ENCODE peak calls at places on chromosomes 16 and 17, in four cellular contexts. One of them, this sample, is unnamed.

GRCh38 chr16:17939723-17940122 is 396.8 kb downstream of the NPIPA8 start:
- DNase-seq in K562: no peak
- DNase-seq in GM12878: no peak
- DNase-seq in HL-60: no peak
- DNase-seq in this sample: no peak

GRCh38 chr16:50765866-50766265 is 24.0 kb downstream of the CYLD start:
- DNase-seq in K562: no peak
- DNase-seq in GM12878: no peak
- DNase-seq in HL-60: no peak
- DNase-seq in this sample: no peak

GRCh38 chr16:19083670-19084069 is 16.3 kb downstream of the COQ7 start:
- DNase-seq in K562: no peak
- DNase-seq in GM12878: no peak
- DNase-seq in HL-60: no peak
- DNase-seq in this sample: no peak

GRCh38 chr16:11497851-11498289 is 88.8 kb downstream of the LITAF start:
- DNase-seq in K562: no peak
- DNase-seq in GM12878: no peak
- DNase-seq in HL-60: peak
- DNase-seq in this sample: no peak

GRCh38 chr17:63751806-63752205 is 10.2 kb upstream of the STRADA start:
- DNase-seq in K562: no peak
- DNase-seq in GM12878: no peak
- DNase-seq in HL-60: peak
- DNase-seq in this sample: no peak

GRCh38 chr16:4257646-4258556 is 14.9 kb downstream of the TFAP4 start:
- DNase-seq in K562: no peak
- DNase-seq in GM12878: no peak
- DNase-seq in HL-60: no peak
- DNase-seq in this sample: no peak

GRCh38 chr16:51017969-51018368 is 133.1 kb downstream of the SALL1 start:
- DNase-seq in K562: no peak
- DNase-seq in GM12878: no peak
- DNase-seq in HL-60: no peak
- DNase-seq in this sample: no peak

GRCh38 chr17:43915561-43915960 is 8.2 kb upstream of the MPP2 start:
- DNase-seq in K562: no peak
- DNase-seq in GM12878: no peak
- DNase-seq in HL-60: no peak
- DNase-seq in this sample: no peak

GRCh38 chr17:79836952-79837887 is 2.0 kb downstream of the CBX4 start:
- DNase-seq in K562: no peak
- DNase-seq in GM12878: no peak
- DNase-seq in HL-60: peak
- DNase-seq in this sample: peak

GRCh38 chr16:18948372-18949020 is 22.3 kb upstream of the SMG1 start:
- DNase-seq in K562: no peak
- DNase-seq in GM12878: no peak
- DNase-seq in HL-60: no peak
- DNase-seq in this sample: no peak

GRCh38 chr17:31068291-31068690 is 26.5 kb upstream of the NF1 start:
- DNase-seq in K562: peak
- DNase-seq in GM12878: no peak
- DNase-seq in HL-60: peak
- DNase-seq in this sample: no peak

GRCh38 chr17:237406-237955 is 56.0 kb upstream of the DOC2B start:
- DNase-seq in K562: no peak
- DNase-seq in GM12878: no peak
- DNase-seq in HL-60: no peak
- DNase-seq in this sample: no peak

GRCh38 chr16:66832661-66833305 is 2.0 kb upstream of the NAE1 start:
- DNase-seq in K562: no peak
- DNase-seq in GM12878: no peak
- DNase-seq in HL-60: no peak
- DNase-seq in this sample: no peak

GRCh38 chr17:74987909-74988711 is 678 bp downstream of the CDR2L start:
- DNase-seq in K562: peak
- DNase-seq in GM12878: no peak
- DNase-seq in HL-60: peak
- DNase-seq in this sample: no peak

GRCh38 chr16:21302454-21302853 is 24.4 kb upstream of the CRYM start:
- DNase-seq in K562: no peak
- DNase-seq in GM12878: no peak
- DNase-seq in HL-60: no peak
- DNase-seq in this sample: no peak

GRCh38 chr17:45759761-45760160 is 24.4 kb upstream of the CRHR1 start:
- DNase-seq in K562: peak
- DNase-seq in GM12878: no peak
- DNase-seq in HL-60: no peak
- DNase-seq in this sample: no peak

GRCh38 chr16:1305823-1306222 is 3.6 kb upstream of the UBE2I start:
- DNase-seq in K562: no peak
- DNase-seq in GM12878: no peak
- DNase-seq in HL-60: no peak
- DNase-seq in this sample: no peak

GRCh38 chr16:70553645-70554044 is 30.0 kb downstream of the SF3B3 start:
- DNase-seq in K562: no peak
- DNase-seq in GM12878: no peak
- DNase-seq in HL-60: no peak
- DNase-seq in this sample: no peak

GRCh38 chr17:81487487-81488275 is 24.9 kb downstream of the ACTG1 start:
- DNase-seq in K562: peak
- DNase-seq in GM12878: no peak
- DNase-seq in HL-60: peak
- DNase-seq in this sample: peak

GRCh38 chr17:50558581-50558954 is 1.9 kb upstream of the CACNA1G start:
- DNase-seq in K562: no peak
- DNase-seq in GM12878: no peak
- DNase-seq in HL-60: no peak
- DNase-seq in this sample: no peak

GRCh38 chr16:72664480-72665408 is 383.2 kb downstream of the ZFHX3 start:
- DNase-seq in K562: peak
- DNase-seq in GM12878: peak
- DNase-seq in HL-60: peak
- DNase-seq in this sample: peak

GRCh38 chr17:73998246-73999220 is 204.9 kb upstream of the RPL38 start:
- DNase-seq in K562: peak
- DNase-seq in GM12878: no peak
- DNase-seq in HL-60: peak
- DNase-seq in this sample: peak

GRCh38 chr16:19393226-19394074 is 24.2 kb upstream of the TMC5 start:
- DNase-seq in K562: no peak
- DNase-seq in GM12878: no peak
- DNase-seq in HL-60: no peak
- DNase-seq in this sample: no peak

GRCh38 chr16:69293401-69293800 is 17.7 kb upstream of the VPS4A start:
- DNase-seq in K562: no peak
- DNase-seq in GM12878: no peak
- DNase-seq in HL-60: no peak
- DNase-seq in this sample: no peak

GRCh38 chr16:89495121-89495520 is 4.8 kb upstream of the ANKRD11 start:
- DNase-seq in K562: no peak
- DNase-seq in GM12878: no peak
- DNase-seq in HL-60: no peak
- DNase-seq in this sample: no peak

GRCh38 chr17:2904135-2904534 is 107.9 kb downstream of the RAP1GAP2 start:
- DNase-seq in K562: no peak
- DNase-seq in GM12878: no peak
- DNase-seq in HL-60: no peak
- DNase-seq in this sample: no peak

GRCh38 chr17:52064791-52065211 is 93.7 kb downstream of the CA10 start:
- DNase-seq in K562: no peak
- DNase-seq in GM12878: no peak
- DNase-seq in HL-60: no peak
- DNase-seq in this sample: no peak

GRCh38 chr17:40563371-40564052 is 1.8 kb downstream of the CCR7 start:
- DNase-seq in K562: no peak
- DNase-seq in GM12878: no peak
- DNase-seq in HL-60: no peak
- DNase-seq in this sample: no peak

GRCh38 chr16:27314161-27314723 is 468 bp downstream of the IL4R start:
- DNase-seq in K562: peak
- DNase-seq in GM12878: no peak
- DNase-seq in HL-60: no peak
- DNase-seq in this sample: no peak

GRCh38 chr16:31005350-31006085 is 4.9 kb downstream of the STX1B start:
- DNase-seq in K562: no peak
- DNase-seq in GM12878: no peak
- DNase-seq in HL-60: no peak
- DNase-seq in this sample: no peak

GRCh38 chr17:80908206-80908605 is 83.4 kb upstream of the CHMP6 start:
- DNase-seq in K562: no peak
- DNase-seq in GM12878: no peak
- DNase-seq in HL-60: no peak
- DNase-seq in this sample: no peak

GRCh38 chr17:43401293-43401692 is 2.5 kb downstream of the ARL4D start:
- DNase-seq in K562: no peak
- DNase-seq in GM12878: no peak
- DNase-seq in HL-60: no peak
- DNase-seq in this sample: no peak

GRCh38 chr17:49512296-49513043 is 17.4 kb downstream of the NGFR start:
- DNase-seq in K562: no peak
- DNase-seq in GM12878: no peak
- DNase-seq in HL-60: no peak
- DNase-seq in this sample: no peak

GRCh38 chr17:49438885-49439284 is 24.2 kb upstream of the PHB1 start:
- DNase-seq in K562: no peak
- DNase-seq in GM12878: no peak
- DNase-seq in HL-60: no peak
- DNase-seq in this sample: no peak

DNA sequence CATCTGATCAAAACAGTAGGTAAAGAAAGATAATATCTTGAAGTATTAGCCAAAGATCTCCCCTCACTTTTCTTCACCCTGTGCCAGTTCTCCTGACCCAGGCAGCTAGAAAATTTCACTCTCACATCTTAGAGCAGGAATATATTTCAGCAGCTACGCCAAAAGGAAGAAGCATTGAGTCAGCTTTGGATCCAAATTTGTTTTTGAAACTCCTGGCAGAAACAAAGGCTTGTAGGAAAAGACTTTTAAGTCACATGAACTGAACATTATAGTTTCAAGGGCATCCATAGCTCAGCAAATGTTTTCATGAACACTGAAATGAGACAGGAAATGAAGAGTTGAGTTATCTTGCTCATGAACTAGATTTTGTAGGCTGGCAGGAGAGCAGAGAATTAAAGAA is 141.1 kb downstream of the HS3ST3A1 start:
- DNase-seq in K562: no peak
- DNase-seq in GM12878: no peak
- DNase-seq in HL-60: no peak
- DNase-seq in this sample: no peak
- TF ChIP-seq SPI1 in K562: no peak
- TF ChIP-seq SPI1 in GM12878: no peak
- TF ChIP-seq SPI1 in HL-60: no peak
- TF ChIP-seq SPI1 in this sample: no peak

DNA sequence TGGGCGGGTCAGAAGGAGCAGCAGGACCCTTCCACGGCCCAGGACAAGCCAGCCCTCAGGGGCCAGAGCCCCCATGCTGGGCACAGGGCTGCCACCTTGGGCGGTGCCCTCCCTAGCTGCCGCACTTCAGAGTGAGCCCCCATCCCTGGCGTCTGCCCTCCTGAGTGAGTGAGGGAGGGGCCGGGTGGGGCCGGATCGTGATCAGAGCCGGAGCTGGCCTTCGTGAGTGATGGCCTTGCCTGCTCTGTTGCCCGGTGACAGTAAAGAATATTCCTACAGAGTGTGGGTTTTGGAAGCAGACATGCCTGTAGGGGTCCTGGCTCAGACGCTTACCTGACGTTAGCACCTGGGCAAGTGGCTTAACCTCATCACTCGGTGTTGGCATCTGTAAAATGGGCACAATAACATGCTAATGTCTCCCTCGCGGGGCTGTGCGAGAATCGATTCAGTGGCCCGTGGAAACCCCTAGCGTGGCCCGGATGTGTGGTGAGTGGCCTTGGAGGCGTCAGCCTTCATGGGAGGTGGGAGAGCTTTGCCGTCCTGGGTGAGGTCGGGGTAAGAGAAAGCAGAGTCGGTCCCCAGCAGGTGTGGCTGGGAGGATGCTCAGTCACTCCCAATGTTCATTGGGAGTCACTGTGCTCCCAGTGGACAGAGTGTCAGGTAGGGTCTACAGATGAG is 26.1 kb downstream of the JPH3 start:
- DNase-seq in K562: no peak
- DNase-seq in GM12878: no peak
- DNase-seq in HL-60: no peak
- DNase-seq in this sample: no peak
- TF ChIP-seq SPI1 in K562: no peak
- TF ChIP-seq SPI1 in GM12878: no peak
- TF ChIP-seq SPI1 in HL-60: no peak
- TF ChIP-seq SPI1 in this sample: no peak

DNA sequence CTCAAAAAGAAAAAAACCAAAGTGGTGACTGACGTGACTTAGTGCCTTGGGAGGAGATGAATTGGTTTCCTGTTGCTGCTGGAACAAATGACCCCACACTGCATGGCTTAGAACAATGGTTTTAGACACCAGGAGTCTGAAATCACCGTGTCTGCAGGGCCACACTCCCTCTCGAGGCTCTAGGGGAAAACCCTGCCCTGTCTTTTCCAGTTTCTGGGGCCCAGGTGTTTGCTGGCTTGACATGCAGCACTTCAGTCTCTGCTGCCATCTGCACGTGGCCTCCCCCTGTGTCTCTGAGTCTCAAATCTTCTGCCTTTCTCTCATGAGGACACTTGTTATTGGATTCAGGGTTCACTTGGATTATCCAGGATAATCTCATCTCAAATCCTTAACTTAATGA is 323.8 kb upstream of the TNRC6C start:
- DNase-seq in K562: no peak
- DNase-seq in GM12878: peak
- DNase-seq in HL-60: no peak
- DNase-seq in this sample: peak
- TF ChIP-seq SPI1 in K562: no peak
- TF ChIP-seq SPI1 in GM12878: no peak
- TF ChIP-seq SPI1 in HL-60: no peak
- TF ChIP-seq SPI1 in this sample: no peak

DNA sequence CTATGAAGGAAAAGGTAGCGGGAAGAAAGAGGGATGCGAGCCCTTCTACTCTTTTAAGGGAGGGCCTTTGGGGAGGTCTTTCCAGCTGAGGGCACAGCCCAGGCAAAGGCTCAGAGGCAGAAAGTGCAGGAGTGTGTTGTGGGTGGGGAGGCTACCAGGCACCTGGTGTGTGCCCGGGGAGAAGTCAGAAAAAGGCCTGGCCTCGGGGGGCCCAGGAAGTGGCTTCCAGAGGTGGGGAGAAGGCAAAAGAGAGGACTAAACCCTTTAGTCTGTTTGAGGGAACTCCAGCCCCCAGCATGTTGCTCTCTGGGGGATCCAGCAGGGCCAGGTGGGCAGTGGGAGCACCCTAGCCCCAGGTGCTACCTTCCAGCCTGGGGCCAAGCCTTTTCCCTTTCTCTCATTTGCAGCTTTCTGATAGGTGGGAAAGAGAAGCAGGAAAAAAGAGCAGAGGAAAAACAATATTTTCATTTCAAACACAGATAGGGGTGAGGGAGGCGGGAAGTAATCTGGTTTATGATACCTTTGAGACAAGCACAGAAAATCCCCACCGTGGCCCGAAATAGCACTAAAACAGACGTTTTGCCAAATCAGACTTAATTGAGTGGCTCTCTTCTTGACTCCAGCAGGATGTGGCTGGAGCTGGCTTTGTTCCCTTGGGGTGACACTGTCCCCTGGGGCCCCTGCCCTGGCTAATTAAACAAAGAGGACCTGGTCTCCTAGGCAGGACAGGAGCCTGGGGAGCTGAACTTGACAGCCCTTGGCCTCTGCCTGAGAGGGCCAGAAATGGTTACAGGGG is 10.4 kb downstream of the RAI1 start:
- DNase-seq in K562: no peak
- DNase-seq in GM12878: peak
- DNase-seq in HL-60: no peak
- DNase-seq in this sample: no peak
- TF ChIP-seq SPI1 in K562: no peak
- TF ChIP-seq SPI1 in GM12878: no peak
- TF ChIP-seq SPI1 in HL-60: no peak
- TF ChIP-seq SPI1 in this sample: no peak